ENCODE peak calls at places on chromosomes 11 and 22, in five cellular contexts. E is HFFc6, U is ovary, X is upper lobe of left lung, M is SK-N-MC. H is an unnamed sample.
A peak's percentile ranks its signal among the peaks of the same experiment; 100 is the strongest.

GRCh38 chr11:76788661-76789442 is 5.7 kb downstream of the TSKU start:
- DNase-seq in E (no peak), U (peak; percentile 53), X (peak; percentile 56), M (no peak), H (no peak)

GRCh38 chr22:47370448-47371262 is 608.2 kb downstream of the TBC1D22A start:
- DNase-seq in E (no peak), U (no peak), X (peak; percentile 18), M (no peak), H (no peak)

GRCh38 chr11:3225159-3225758 is 6.6 kb upstream of the MRGPRG start:
- DNase-seq in E (no peak), U (peak; percentile 8), X (no peak), M (no peak), H (no peak)

GRCh38 chr11:1310772-1311468 is 1.5 kb upstream of the TOLLIP start:
- DNase-seq in E (no peak), U (no peak), X (no peak), M (no peak), H (no peak)

GRCh38 chr11:5343474-5344335 is at the start of gene OR51B5:
- DNase-seq in E (no peak), U (no peak), X (no peak), M (no peak), H (no peak)

GRCh38 chr11:45959851-45960250 is 37.4 kb downstream of the LARGE2 start:
- DNase-seq in E (peak; percentile 62), U (no peak), X (no peak), M (no peak), H (no peak)

GRCh38 chr11:118913411-118914125 is 12.2 kb downstream of the BCL9L start:
- DNase-seq in E (no peak), U (peak; percentile 43), X (peak; percentile 54), M (no peak), H (no peak)

GRCh38 chr22:31933406-31933805 is 10.9 kb upstream of the YWHAH start:
- DNase-seq in E (no peak), U (no peak), X (no peak), M (no peak), H (no peak)

GRCh38 chr11:86658534-86658933 is 13.9 kb downstream of the ME3 start:
- DNase-seq in E (no peak), U (no peak), X (no peak), M (no peak), H (no peak)

GRCh38 chr22:41772645-41773044 is 27.8 kb upstream of the CCDC134 start:
- DNase-seq in E (no peak), U (no peak), X (no peak), M (no peak), H (no peak)

GRCh38 chr11:62500066-62501035 is 46.3 kb downstream of the AHNAK start:
- DNase-seq in E (no peak), U (no peak), X (peak; percentile 37), M (no peak), H (no peak)

GRCh38 chr11:59756845-59757244 is 1.7 kb downstream of the STX3 start:
- DNase-seq in E (peak; percentile 39), U (no peak), X (peak; percentile 74), M (no peak), H (no peak)

GRCh38 chr22:28783786-28784671 is 11.5 kb downstream of the CCDC117 start:
- DNase-seq in E (no peak), U (no peak), X (peak; percentile 59), M (no peak), H (no peak)

GRCh38 chr22:17057959-17058814 is 26.6 kb upstream of the IL17RA start:
- DNase-seq in E (peak; percentile 71), U (peak; percentile 63), X (peak; percentile 59), M (no peak), H (peak; percentile 72)

GRCh38 chr11:116513894-116514293 is 258.9 kb downstream of the BUD13 start:
- DNase-seq in E (peak; percentile 22), U (no peak), X (no peak), M (peak; percentile 32), H (peak; percentile 23)

GRCh38 chr22:24474221-24474620 is 20.9 kb upstream of the UPB1 start:
- DNase-seq in E (peak; percentile 89), U (no peak), X (no peak), M (no peak), H (peak; percentile 44)